ENCODE peak calls at places on chromosomes 1 and 21, in five cellular contexts. One of them, this sample, is unnamed.

GRCh38 chr1:69991644-69992043 is 213.7 kb downstream of the LRRC40 start:
- DNase-seq in left ventricle myocardium inferior: no peak
- DNase-seq in lower lobe of right lung: no peak
- DNase-seq in activated CD8-positive, alpha-beta T cell treated with anti-CD3 and anti-CD28 coated beads for 36 hours: no peak
- DNase-seq in adrenal gland: no peak
- DNase-seq in this sample: no peak

GRCh38 chr1:161956097-161956496 is 67.6 kb downstream of the OLFML2B start:
- DNase-seq in adrenal gland: no peak
- DNase-seq in left ventricle myocardium inferior: no peak
- DNase-seq in activated CD8-positive, alpha-beta T cell treated with anti-CD3 and anti-CD28 coated beads for 36 hours: no peak
- DNase-seq in lower lobe of right lung: no peak
- DNase-seq in this sample: no peak

GRCh38 chr1:76285578-76286135 is 211.1 kb downstream of the ST6GALNAC3 start:
- DNase-seq in left ventricle myocardium inferior: no peak
- DNase-seq in activated CD8-positive, alpha-beta T cell treated with anti-CD3 and anti-CD28 coated beads for 36 hours: no peak
- DNase-seq in lower lobe of right lung: no peak
- DNase-seq in adrenal gland: no peak
- DNase-seq in this sample: no peak

GRCh38 chr1:7491089-7491817 is 279.8 kb upstream of the VAMP3 start:
- DNase-seq in activated CD8-positive, alpha-beta T cell treated with anti-CD3 and anti-CD28 coated beads for 36 hours: no peak
- DNase-seq in lower lobe of right lung: no peak
- DNase-seq in adrenal gland: no peak
- DNase-seq in left ventricle myocardium inferior: no peak
- DNase-seq in this sample: no peak

GRCh38 chr1:8889925-8890785 is 11.7 kb upstream of the ENO1 start:
- DNase-seq in activated CD8-positive, alpha-beta T cell treated with anti-CD3 and anti-CD28 coated beads for 36 hours: no peak
- DNase-seq in lower lobe of right lung: peak; percentile 75
- DNase-seq in left ventricle myocardium inferior: peak; percentile 93
- DNase-seq in adrenal gland: peak; percentile 96
- DNase-seq in this sample: no peak

GRCh38 chr21:22106720-22107410 is 1108.7 kb downstream of the NCAM2 start:
- DNase-seq in lower lobe of right lung: no peak
- DNase-seq in adrenal gland: no peak
- DNase-seq in left ventricle myocardium inferior: no peak
- DNase-seq in activated CD8-positive, alpha-beta T cell treated with anti-CD3 and anti-CD28 coated beads for 36 hours: no peak
- DNase-seq in this sample: no peak

GRCh38 chr1:154411525-154411924 is 6.4 kb downstream of the IL6R start:
- DNase-seq in activated CD8-positive, alpha-beta T cell treated with anti-CD3 and anti-CD28 coated beads for 36 hours: no peak
- DNase-seq in left ventricle myocardium inferior: no peak
- DNase-seq in lower lobe of right lung: peak; percentile 7
- DNase-seq in adrenal gland: no peak
- DNase-seq in this sample: no peak

GRCh38 chr1:206905295-206906164 is 8.3 kb downstream of the IL24 start:
- DNase-seq in activated CD8-positive, alpha-beta T cell treated with anti-CD3 and anti-CD28 coated beads for 36 hours: peak; percentile 70
- DNase-seq in left ventricle myocardium inferior: no peak
- DNase-seq in adrenal gland: no peak
- DNase-seq in lower lobe of right lung: no peak
- DNase-seq in this sample: no peak

GRCh38 chr1:39342776-39343175 is 138.3 kb downstream of the MACF1 start:
- DNase-seq in adrenal gland: no peak
- DNase-seq in lower lobe of right lung: no peak
- DNase-seq in left ventricle myocardium inferior: no peak
- DNase-seq in activated CD8-positive, alpha-beta T cell treated with anti-CD3 and anti-CD28 coated beads for 36 hours: no peak
- DNase-seq in this sample: no peak

GRCh38 chr1:89257036-89257435 is 15.6 kb downstream of the GBP5 start:
- DNase-seq in adrenal gland: no peak
- DNase-seq in lower lobe of right lung: no peak
- DNase-seq in left ventricle myocardium inferior: no peak
- DNase-seq in activated CD8-positive, alpha-beta T cell treated with anti-CD3 and anti-CD28 coated beads for 36 hours: peak; percentile 64
- DNase-seq in this sample: no peak

GRCh38 chr1:15843826-15844572 is 3.5 kb upstream of the SPEN start:
- DNase-seq in activated CD8-positive, alpha-beta T cell treated with anti-CD3 and anti-CD28 coated beads for 36 hours: no peak
- DNase-seq in lower lobe of right lung: no peak
- DNase-seq in adrenal gland: peak; percentile 0
- DNase-seq in left ventricle myocardium inferior: no peak
- DNase-seq in this sample: no peak

GRCh38 chr1:154413177-154413576 is 8.0 kb downstream of the IL6R start:
- DNase-seq in activated CD8-positive, alpha-beta T cell treated with anti-CD3 and anti-CD28 coated beads for 36 hours: no peak
- DNase-seq in lower lobe of right lung: peak; percentile 5
- DNase-seq in left ventricle myocardium inferior: no peak
- DNase-seq in adrenal gland: no peak
- DNase-seq in this sample: no peak

GRCh38 chr1:19861034-19861433 is 21.2 kb upstream of the OTUD3 start:
- DNase-seq in left ventricle myocardium inferior: no peak
- DNase-seq in lower lobe of right lung: no peak
- DNase-seq in adrenal gland: no peak
- DNase-seq in activated CD8-positive, alpha-beta T cell treated with anti-CD3 and anti-CD28 coated beads for 36 hours: no peak
- DNase-seq in this sample: no peak

GRCh38 chr1:173411835-173412742 is 65.0 kb upstream of the PRDX6 start:
- DNase-seq in adrenal gland: peak; percentile 91
- DNase-seq in lower lobe of right lung: no peak
- DNase-seq in left ventricle myocardium inferior: no peak
- DNase-seq in activated CD8-positive, alpha-beta T cell treated with anti-CD3 and anti-CD28 coated beads for 36 hours: no peak
- DNase-seq in this sample: no peak

GRCh38 chr21:24014381-24014780 is 1592.9 kb downstream of the MRPL39 start:
- DNase-seq in lower lobe of right lung: no peak
- DNase-seq in activated CD8-positive, alpha-beta T cell treated with anti-CD3 and anti-CD28 coated beads for 36 hours: no peak
- DNase-seq in adrenal gland: no peak
- DNase-seq in left ventricle myocardium inferior: no peak
- DNase-seq in this sample: no peak
- TF ChIP-seq CTCF in lower lobe of right lung: no peak
- TF ChIP-seq CTCF in activated CD8-positive, alpha-beta T cell treated with anti-CD3 and anti-CD28 coated beads for 36 hours: peak; percentile 46
- TF ChIP-seq CTCF in adrenal gland: peak; percentile 17
- TF ChIP-seq CTCF in left ventricle myocardium inferior: no peak
- TF ChIP-seq CTCF in this sample: peak; percentile 43

GRCh38 chr1:180633092-180634045 is 1.5 kb downstream of the XPR1 start:
- DNase-seq in lower lobe of right lung: no peak
- DNase-seq in adrenal gland: no peak
- DNase-seq in left ventricle myocardium inferior: no peak
- DNase-seq in activated CD8-positive, alpha-beta T cell treated with anti-CD3 and anti-CD28 coated beads for 36 hours: no peak
- DNase-seq in this sample: no peak

GRCh38 chr1:180631197-180631765 is 541 bp upstream of the XPR1 start:
- DNase-seq in activated CD8-positive, alpha-beta T cell treated with anti-CD3 and anti-CD28 coated beads for 36 hours: no peak
- DNase-seq in left ventricle myocardium inferior: no peak
- DNase-seq in adrenal gland: no peak
- DNase-seq in lower lobe of right lung: no peak
- DNase-seq in this sample: no peak

GRCh38 chr1:180631766-180632325 is at the start of gene XPR1:
- DNase-seq in activated CD8-positive, alpha-beta T cell treated with anti-CD3 and anti-CD28 coated beads for 36 hours: peak; percentile 99
- DNase-seq in lower lobe of right lung: peak; percentile 98
- DNase-seq in adrenal gland: peak; percentile 99
- DNase-seq in left ventricle myocardium inferior: peak; percentile 98
- DNase-seq in this sample: peak; percentile 100

GRCh38 chr1:180630408-180631196 is 1.2 kb upstream of the XPR1 start:
- DNase-seq in adrenal gland: no peak
- DNase-seq in left ventricle myocardium inferior: no peak
- DNase-seq in activated CD8-positive, alpha-beta T cell treated with anti-CD3 and anti-CD28 coated beads for 36 hours: no peak
- DNase-seq in lower lobe of right lung: no peak
- DNase-seq in this sample: no peak

GRCh38 chr1:180632326-180633088 is 685 bp downstream of the XPR1 start:
- DNase-seq in activated CD8-positive, alpha-beta T cell treated with anti-CD3 and anti-CD28 coated beads for 36 hours: peak; percentile 73
- DNase-seq in left ventricle myocardium inferior: peak; percentile 62
- DNase-seq in lower lobe of right lung: peak; percentile 76
- DNase-seq in adrenal gland: peak; percentile 60
- DNase-seq in this sample: peak; percentile 72
- TF ChIP-seq CTCF in activated CD8-positive, alpha-beta T cell treated with anti-CD3 and anti-CD28 coated beads for 36 hours: no peak
- TF ChIP-seq CTCF in left ventricle myocardium inferior: no peak
- TF ChIP-seq CTCF in lower lobe of right lung: peak; percentile 18
- TF ChIP-seq CTCF in adrenal gland: no peak
- TF ChIP-seq CTCF in this sample: peak; percentile 48

GRCh38 chr1:33305016-33305415 is 15.9 kb downstream of the A3GALT2 start:
- DNase-seq in lower lobe of right lung: no peak
- DNase-seq in adrenal gland: no peak
- DNase-seq in left ventricle myocardium inferior: no peak
- DNase-seq in activated CD8-positive, alpha-beta T cell treated with anti-CD3 and anti-CD28 coated beads for 36 hours: no peak
- DNase-seq in this sample: no peak
- TF ChIP-seq CTCF in lower lobe of right lung: no peak
- TF ChIP-seq CTCF in adrenal gland: no peak
- TF ChIP-seq CTCF in left ventricle myocardium inferior: no peak
- TF ChIP-seq CTCF in activated CD8-positive, alpha-beta T cell treated with anti-CD3 and anti-CD28 coated beads for 36 hours: no peak
- TF ChIP-seq CTCF in this sample: no peak

GRCh38 chr1:18794561-18794960 is 64.9 kb downstream of the TAS1R2 start:
- DNase-seq in activated CD8-positive, alpha-beta T cell treated with anti-CD3 and anti-CD28 coated beads for 36 hours: no peak
- DNase-seq in lower lobe of right lung: no peak
- DNase-seq in adrenal gland: no peak
- DNase-seq in left ventricle myocardium inferior: no peak
- DNase-seq in this sample: peak; percentile 12
- TF ChIP-seq CTCF in activated CD8-positive, alpha-beta T cell treated with anti-CD3 and anti-CD28 coated beads for 36 hours: no peak
- TF ChIP-seq CTCF in lower lobe of right lung: no peak
- TF ChIP-seq CTCF in adrenal gland: no peak
- TF ChIP-seq CTCF in left ventricle myocardium inferior: no peak
- TF ChIP-seq CTCF in this sample: peak; percentile 27